ENCODE peak calls at places on chromosomes 6 and 20, in five cellular contexts. O, P, E, J and M are unnamed samples.

GRCh38 chr20:18676366-18676765 is 88.5 kb downstream of the DTD1 start:
- DNase-seq in O (no peak), P (no peak), E (no peak), J (no peak), M (no peak)

GRCh38 chr6:170236131-170236851 is 54.6 kb downstream of the DLL1 start:
- DNase-seq in O (no peak), P (peak; percentile 6), E (no peak), J (no peak), M (no peak)

GRCh38 chr6:15322781-15323536 is 77.1 kb downstream of the JARID2 start:
- DNase-seq in O (no peak), P (no peak), E (no peak), J (no peak), M (no peak)

GRCh38 chr6:5125152-5126006 is 40.2 kb downstream of the PPP1R3G start:
- DNase-seq in O (no peak), P (no peak), E (no peak), J (no peak), M (no peak)

GRCh38 chr6:140782941-140783340 is 1349.8 kb upstream of the GJE1 start:
- DNase-seq in O (no peak), P (no peak), E (no peak), J (no peak), M (no peak)

GRCh38 chr20:62910777-62911497 is 15.4 kb downstream of the DIDO1 start:
- DNase-seq in O (no peak), P (no peak), E (no peak), J (no peak), M (no peak)

GRCh38 chr20:25000268-25000801 is 7.8 kb upstream of the APMAP start:
- DNase-seq in O (peak; percentile 77), P (peak; percentile 80), E (no peak), J (no peak), M (peak; percentile 3)

GRCh38 chr6:34680802-34681515 is 15.6 kb downstream of the ILRUN start:
- DNase-seq in O (no peak), P (no peak), E (no peak), J (no peak), M (no peak)

GRCh38 chr6:160088069-160088773 is 33.4 kb upstream of the SLC22A1 start:
- DNase-seq in O (peak; percentile 85), P (peak; percentile 80), E (peak; percentile 69), J (no peak), M (peak; percentile 59)

GRCh38 chr6:81450180-81450579 is 302.3 kb downstream of the TENT5A start:
- DNase-seq in O (no peak), P (no peak), E (no peak), J (no peak), M (no peak)

GRCh38 chr6:53429401-53429800 is 80.7 kb upstream of the ELOVL5 start:
- DNase-seq in O (no peak), P (no peak), E (no peak), J (no peak), M (no peak)